ENCODE peak calls at places on chromosomes 6 and 20, in eight cellular contexts. V is K562; P is CD8-positive, alpha-beta memory T cell; C is dorsolateral prefrontal cortex; Y is stomach; J is right cardiac atrium; I is tibial artery; R is PC-3. N is an unnamed sample.

GRCh38 chr20:45110301-45110700 is 4.7 kb downstream of the WFDC5 start:
- DNase-seq in V (no peak), P (no peak), C (no peak), Y (no peak), J (no peak), I (no peak), R (no peak), N (no peak)

GRCh38 chr20:18048191-18048590 is 9.5 kb downstream of the OVOL2 start:
- DNase-seq in V (no peak), P (no peak), C (no peak), Y (no peak), J (no peak), I (no peak), R (no peak), N (no peak)

GRCh38 chr6:97819680-97820079 is 536.7 kb upstream of the MMS22L start:
- DNase-seq in V (no peak), P (no peak), C (no peak), Y (no peak), J (no peak), I (no peak), R (no peak), N (no peak)

GRCh38 chr6:151205971-151206600 is 33.7 kb upstream of the AKAP12 start:
- DNase-seq in V (no peak), P (no peak), C (no peak), Y (no peak), J (no peak), I (no peak), R (no peak), N (no peak)

GRCh38 chr6:108564178-108564577 is 3.5 kb downstream of the FOXO3 start:
- DNase-seq in V (no peak), P (no peak), C (no peak), Y (no peak), J (no peak), I (no peak), R (peak), N (no peak)

GRCh38 chr20:50462093-50462685 is 48.0 kb upstream of the PTPN1 start:
- DNase-seq in V (no peak), P (no peak), C (no peak), Y (no peak), J (no peak), I (no peak), R (no peak), N (no peak)

GRCh38 chr20:63377256-63378114 is 16.3 kb upstream of the CHRNA4 start:
- DNase-seq in V (no peak), P (no peak), C (no peak), Y (no peak), J (peak), I (no peak), R (no peak), N (no peak)

GRCh38 chr20:60999256-60999655 is 252.8 kb upstream of the CDH4 start:
- DNase-seq in V (no peak), P (no peak), C (no peak), Y (no peak), J (no peak), I (no peak), R (no peak), N (no peak)

GRCh38 chr6:135992739-135993138 is 141.2 kb downstream of the PDE7B start:
- DNase-seq in V (no peak), P (no peak), C (no peak), Y (no peak), J (no peak), I (no peak), R (no peak), N (no peak)
- H3K27ac ChIP-seq in V (no peak), P (no peak), C (no peak), Y (no peak), J (no peak), I (no peak), R (no peak), N (no peak)

GRCh38 chr20:39016076-39016475 is 53.9 kb downstream of the DHX35 start:
- DNase-seq in V (no peak), P (no peak), C (no peak), Y (no peak), J (no peak), I (no peak), R (no peak), N (no peak)

GRCh38 chr20:39021748-39022147 is 59.6 kb downstream of the DHX35 start:
- DNase-seq in V (no peak), P (no peak), C (no peak), Y (no peak), J (no peak), I (no peak), R (no peak), N (no peak)

GRCh38 chr20:39019805-39020325 is 57.7 kb downstream of the DHX35 start:
- DNase-seq in V (no peak), P (no peak), C (no peak), Y (no peak), J (no peak), I (no peak), R (peak), N (no peak)

GRCh38 chr20:39013662-39014109 is 51.5 kb downstream of the DHX35 start:
- DNase-seq in V (no peak), P (no peak), C (no peak), Y (no peak), J (no peak), I (no peak), R (no peak), N (no peak)

DNA sequence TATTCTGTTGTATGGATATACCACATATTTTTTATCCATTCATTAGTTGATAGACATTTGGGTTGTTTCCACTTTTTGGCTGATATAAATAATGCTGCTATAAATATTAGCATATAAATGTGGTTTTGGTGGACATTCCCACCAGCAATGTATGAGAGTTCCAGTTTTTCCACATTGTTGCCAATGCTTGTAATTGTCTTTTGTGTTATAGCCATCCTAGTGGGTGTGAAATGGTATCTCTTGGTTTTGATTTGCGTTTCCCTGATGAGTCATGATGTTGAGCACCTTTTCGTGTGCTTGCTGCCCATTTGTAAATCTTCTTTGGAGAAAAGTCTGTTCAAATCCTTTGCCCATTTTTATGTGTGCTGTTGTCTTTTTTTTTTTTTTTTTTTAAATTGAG is 54.4 kb downstream of the DHX35 start:
- DNase-seq in V (no peak), P (no peak), C (no peak), Y (no peak), J (no peak), I (no peak), R (peak), N (no peak)
- H3K27ac ChIP-seq in V (no peak), P (no peak), C (no peak), Y (no peak), J (no peak), I (no peak), R (peak), N (no peak)

DNA sequence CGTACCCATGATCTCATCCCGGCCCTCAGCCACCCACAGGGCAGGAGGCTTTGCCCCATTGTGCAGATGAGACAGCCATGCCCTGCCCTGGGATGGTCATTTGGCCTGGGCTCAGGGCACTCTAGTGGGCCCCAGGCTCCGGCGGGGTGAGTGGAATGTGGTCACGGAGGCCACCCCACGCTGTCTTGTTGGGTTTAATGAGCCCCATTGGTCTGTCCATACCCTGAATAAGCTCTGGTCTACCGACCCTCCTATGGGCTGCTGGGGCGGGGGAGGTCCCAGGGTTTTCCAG is 50.6 kb downstream of the FGD2 start:
- DNase-seq in V (no peak), P (no peak), C (no peak), Y (no peak), J (no peak), I (no peak), R (peak), N (no peak)
- H3K27ac ChIP-seq in V (no peak), P (no peak), C (no peak), Y (no peak), J (no peak), I (no peak), R (peak), N (no peak)

DNA sequence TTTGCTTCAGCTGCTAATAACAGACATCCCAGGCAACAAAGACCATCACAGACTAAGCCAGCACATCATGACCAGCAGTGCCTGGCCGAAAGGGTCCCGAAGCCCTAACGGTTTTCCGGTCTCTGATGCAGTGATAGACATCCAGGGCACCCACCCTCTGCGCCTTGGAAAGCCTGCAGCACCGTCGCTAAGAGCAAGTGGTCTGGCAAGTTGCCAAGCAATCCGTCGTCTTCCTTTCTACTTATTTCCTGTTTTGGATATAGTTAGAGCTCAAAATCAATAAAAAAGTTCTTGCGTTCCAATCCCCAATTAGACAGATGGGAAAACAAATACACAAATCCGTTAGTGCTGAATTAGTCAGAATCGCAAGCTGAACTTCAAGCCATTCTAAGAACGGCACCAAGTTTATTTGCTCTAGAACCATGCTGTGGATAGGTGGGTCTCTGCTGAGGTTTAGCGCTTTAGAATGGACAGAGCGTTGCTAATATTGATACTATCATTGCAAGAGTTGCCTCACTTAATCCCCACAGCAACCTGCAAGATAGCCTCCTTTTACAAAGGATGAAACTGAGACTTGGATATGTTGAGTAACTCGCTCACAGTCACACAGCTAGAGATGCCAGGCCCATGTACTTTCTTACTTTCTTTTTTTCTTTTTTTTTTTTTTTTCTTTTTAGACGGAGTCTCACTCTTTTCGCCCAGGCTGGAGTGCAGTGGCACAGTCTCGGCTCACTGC is 163.3 kb upstream of the SNX9 start:
- DNase-seq in V (no peak), P (no peak), C (no peak), Y (no peak), J (peak), I (no peak), R (no peak), N (no peak)
- H3K27ac ChIP-seq in V (no peak), P (no peak), C (no peak), Y (no peak), J (no peak), I (no peak), R (no peak), N (no peak)

GRCh38 chr20:34880095-34880680 is 3.8 kb downstream of the ACSS2 start:
- DNase-seq in V (no peak), P (no peak), C (no peak), Y (no peak), J (no peak), I (no peak), R (no peak), N (no peak)
- H3K27ac ChIP-seq in V (no peak), P (no peak), C (peak), Y (peak), J (no peak), I (no peak), R (no peak), N (no peak)

GRCh38 chr6:15592610-15593009 is 70.2 kb downstream of the DTNBP1 start:
- DNase-seq in V (no peak), P (no peak), C (no peak), Y (no peak), J (no peak), I (no peak), R (no peak), N (no peak)

GRCh38 chr6:15595461-15596173 is 67.2 kb downstream of the DTNBP1 start:
- DNase-seq in V (no peak), P (no peak), C (no peak), Y (no peak), J (no peak), I (no peak), R (no peak), N (no peak)

GRCh38 chr6:15593798-15594197 is 69.0 kb downstream of the DTNBP1 start:
- DNase-seq in V (no peak), P (no peak), C (no peak), Y (no peak), J (no peak), I (peak), R (no peak), N (peak)

GRCh38 chr6:15596241-15596896 is 66.5 kb downstream of the DTNBP1 start:
- DNase-seq in V (no peak), P (no peak), C (no peak), Y (no peak), J (no peak), I (no peak), R (no peak), N (no peak)

GRCh38 chr6:15594512-15595241 is 68.2 kb downstream of the DTNBP1 start:
- DNase-seq in V (no peak), P (no peak), C (no peak), Y (no peak), J (no peak), I (no peak), R (no peak), N (no peak)
- H3K27ac ChIP-seq in V (no peak), P (no peak), C (no peak), Y (no peak), J (no peak), I (peak), R (no peak), N (no peak)

N was measured in heart left ventricle.